ENCODE peak calls at places on chromosomes 16 and 17, in eight cellular contexts. S is kidney epithelial cell, L is esophagus squamous epithelium, X is pancreas, Y is neural progenitor cell, U is adrenal gland, M is upper lobe of right lung, V is bronchial epithelial cell. Z is an unnamed sample.
A peak's percentile ranks its signal among the peaks of the same experiment; 100 is the strongest.

GRCh38 chr16:27644165-27644564 is 94.2 kb downstream of the KATNIP start:
- DNase-seq in S (no peak), L (no peak), X (peak; percentile 65), Y (no peak), U (no peak), M (no peak), V (no peak), Z (no peak)

GRCh38 chr16:70156207-70156978 is 17.2 kb upstream of the CLEC18C start:
- DNase-seq in S (no peak), L (no peak), X (no peak), Y (no peak), U (peak; percentile 30), M (no peak), V (no peak), Z (no peak)

GRCh38 chr16:86925067-86925791 is 346.9 kb downstream of the FOXL1 start:
- DNase-seq in S (peak; percentile 56), L (no peak), X (no peak), Y (no peak), U (no peak), M (no peak), V (no peak), Z (no peak)

GRCh38 chr17:67050066-67050465 is 5.7 kb downstream of the CACNG1 start:
- DNase-seq in S (no peak), L (no peak), X (no peak), Y (no peak), U (no peak), M (no peak), V (no peak), Z (no peak)

GRCh38 chr17:58528443-58528842 is 14.0 kb upstream of the MTMR4 start:
- DNase-seq in S (no peak), L (no peak), X (no peak), Y (no peak), U (no peak), M (no peak), V (no peak), Z (no peak)

GRCh38 chr16:82995286-82995926 is 368.6 kb downstream of the CDH13 start:
- DNase-seq in S (no peak), L (no peak), X (no peak), Y (no peak), U (no peak), M (no peak), V (no peak), Z (peak; percentile 11)

GRCh38 chr16:65989861-65990260 is 376.6 kb upstream of the CDH5 start:
- DNase-seq in S (no peak), L (no peak), X (no peak), Y (no peak), U (no peak), M (no peak), V (no peak), Z (no peak)

GRCh38 chr16:68781784-68782183 is 44.7 kb downstream of the CDH1 start:
- DNase-seq in S (no peak), L (no peak), X (no peak), Y (no peak), U (no peak), M (no peak), V (no peak), Z (no peak)

GRCh38 chr17:13756763-13757162 is 155.0 kb upstream of the HS3ST3A1 start:
- DNase-seq in S (no peak), L (no peak), X (no peak), Y (no peak), U (no peak), M (no peak), V (no peak), Z (no peak)

GRCh38 chr17:18381158-18381952 is 3.8 kb downstream of the EVPLL start:
- DNase-seq in S (no peak), L (no peak), X (no peak), Y (no peak), U (no peak), M (peak; percentile 54), V (no peak), Z (no peak)

GRCh38 chr17:18377437-18378204 is at the start of gene EVPLL:
- DNase-seq in S (peak; percentile 31), L (no peak), X (no peak), Y (no peak), U (no peak), M (peak; percentile 94), V (peak; percentile 94), Z (no peak)

GRCh38 chr17:18380471-18381157 is 3.0 kb downstream of the EVPLL start:
- DNase-seq in S (no peak), L (no peak), X (no peak), Y (no peak), U (no peak), M (peak; percentile 45), V (no peak), Z (no peak)

GRCh38 chr17:18378205-18378505 is 577 bp downstream of the EVPLL start:
- DNase-seq in S (no peak), L (no peak), X (no peak), Y (no peak), U (no peak), M (no peak), V (no peak), Z (no peak)

DNA sequence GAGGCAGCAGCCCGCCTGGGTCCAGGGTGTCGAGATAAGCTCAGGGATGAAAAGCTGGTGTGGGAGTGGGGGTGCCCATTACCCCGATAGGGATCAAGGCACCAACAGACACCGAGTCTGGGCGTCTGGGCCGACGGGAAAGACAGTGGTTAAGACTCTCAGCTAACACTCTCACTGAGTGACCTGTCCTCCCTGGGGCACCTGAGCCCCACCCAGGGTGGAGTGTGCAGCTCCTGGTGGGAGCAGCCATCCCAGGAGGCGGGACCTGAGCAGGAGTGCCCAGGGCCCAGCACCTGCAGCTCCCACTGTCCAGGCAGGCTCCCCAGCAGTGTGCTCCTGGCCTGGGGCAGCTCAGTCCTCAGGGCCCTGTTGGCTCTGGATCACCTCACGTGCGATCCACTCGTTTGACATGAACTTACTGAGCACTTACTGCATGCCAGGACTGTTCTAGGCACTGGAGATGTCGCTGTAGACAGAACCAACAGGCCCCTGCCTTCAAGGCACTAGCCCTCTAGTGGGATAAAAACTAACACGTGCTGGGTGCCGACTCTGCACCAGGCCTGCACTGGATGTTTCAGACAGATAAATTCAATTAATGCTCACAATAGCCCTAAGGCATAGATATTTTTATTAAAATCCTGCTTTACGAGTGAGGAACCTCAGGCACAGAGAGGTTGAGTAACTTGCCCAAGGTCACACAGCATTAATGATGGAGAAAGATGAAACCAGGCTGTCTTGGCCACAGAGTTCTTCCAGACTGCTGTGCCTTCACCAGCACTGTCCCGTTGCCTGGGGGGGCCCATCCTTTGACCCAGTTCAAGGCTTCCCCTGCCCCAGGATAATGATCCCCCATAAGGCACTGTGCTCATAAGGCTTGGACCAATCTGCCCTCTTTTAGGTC is 1.9 kb downstream of the EVPLL start:
- DNase-seq in S (no peak), L (no peak), X (no peak), Y (no peak), U (no peak), M (peak; percentile 57), V (no peak), Z (no peak)
- H3K4me3 ChIP-seq in S (no peak overlapping the region), L (peak overlapping the region; percentile 55), X (no peak overlapping the region), Y (no peak overlapping the region), U (no peak overlapping the region), M (no peak overlapping the region), V (no peak overlapping the region), Z (no peak overlapping the region)

GRCh38 chr17:79696159-79696982 is 34.4 kb upstream of the ENPP7 start:
- DNase-seq in S (no peak), L (no peak), X (no peak), Y (no peak), U (no peak), M (no peak), V (no peak), Z (no peak)

GRCh38 chr17:79690988-79691836 is 39.5 kb upstream of the ENPP7 start:
- DNase-seq in S (no peak), L (no peak), X (no peak), Y (no peak), U (no peak), M (no peak), V (no peak), Z (no peak)

GRCh38 chr17:79693419-79693818 is 37.3 kb upstream of the ENPP7 start:
- DNase-seq in S (no peak), L (no peak), X (no peak), Y (no peak), U (no peak), M (no peak), V (no peak), Z (no peak)

GRCh38 chr17:79695293-79696158 is 35.2 kb upstream of the ENPP7 start:
- DNase-seq in S (no peak), L (no peak), X (no peak), Y (no peak), U (no peak), M (no peak), V (no peak), Z (peak; percentile 47)

GRCh38 chr17:79691931-79692330 is 38.8 kb upstream of the ENPP7 start:
- DNase-seq in S (no peak), L (no peak), X (no peak), Y (no peak), U (no peak), M (no peak), V (no peak), Z (no peak)
- TF ChIP-seq CTCF in S (no peak), L (no peak), X (no peak), Y (no peak), U (no peak), M (no peak), V (no peak), Z (no peak)

DNA sequence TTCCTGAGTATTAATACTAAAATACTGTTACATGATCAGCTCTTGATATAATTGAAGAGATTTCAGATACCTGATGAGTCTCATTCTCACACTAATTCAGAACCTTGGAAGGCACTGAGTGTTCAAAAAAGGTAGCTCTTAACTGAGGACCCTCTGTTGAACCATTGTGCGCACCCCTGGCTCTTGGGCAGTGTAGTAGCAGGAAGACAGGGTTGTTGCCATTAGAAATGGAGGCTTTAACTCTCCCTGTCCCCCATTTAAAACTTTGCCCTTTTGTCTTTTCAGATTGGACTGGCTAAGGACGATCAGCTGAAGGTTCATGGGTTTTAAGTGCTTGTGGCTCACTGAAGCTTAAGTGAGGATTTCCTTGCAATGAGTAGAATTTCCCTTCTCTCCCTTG is 1.8 kb downstream of the EIF1 start:
- DNase-seq in S (no peak), L (no peak), X (no peak), Y (no peak), U (no peak), M (no peak), V (no peak), Z (no peak)
- H3K4me3 ChIP-seq in S (peak overlapping the region; percentile 87), L (peak overlapping the region; percentile 82), X (peak overlapping the region; percentile 59), Y (peak overlapping the region; percentile 91), U (peak overlapping the region; percentile 97), M (peak overlapping the region; percentile 81), V (peak overlapping the region; percentile 91), Z (peak overlapping the region; percentile 92)

DNA sequence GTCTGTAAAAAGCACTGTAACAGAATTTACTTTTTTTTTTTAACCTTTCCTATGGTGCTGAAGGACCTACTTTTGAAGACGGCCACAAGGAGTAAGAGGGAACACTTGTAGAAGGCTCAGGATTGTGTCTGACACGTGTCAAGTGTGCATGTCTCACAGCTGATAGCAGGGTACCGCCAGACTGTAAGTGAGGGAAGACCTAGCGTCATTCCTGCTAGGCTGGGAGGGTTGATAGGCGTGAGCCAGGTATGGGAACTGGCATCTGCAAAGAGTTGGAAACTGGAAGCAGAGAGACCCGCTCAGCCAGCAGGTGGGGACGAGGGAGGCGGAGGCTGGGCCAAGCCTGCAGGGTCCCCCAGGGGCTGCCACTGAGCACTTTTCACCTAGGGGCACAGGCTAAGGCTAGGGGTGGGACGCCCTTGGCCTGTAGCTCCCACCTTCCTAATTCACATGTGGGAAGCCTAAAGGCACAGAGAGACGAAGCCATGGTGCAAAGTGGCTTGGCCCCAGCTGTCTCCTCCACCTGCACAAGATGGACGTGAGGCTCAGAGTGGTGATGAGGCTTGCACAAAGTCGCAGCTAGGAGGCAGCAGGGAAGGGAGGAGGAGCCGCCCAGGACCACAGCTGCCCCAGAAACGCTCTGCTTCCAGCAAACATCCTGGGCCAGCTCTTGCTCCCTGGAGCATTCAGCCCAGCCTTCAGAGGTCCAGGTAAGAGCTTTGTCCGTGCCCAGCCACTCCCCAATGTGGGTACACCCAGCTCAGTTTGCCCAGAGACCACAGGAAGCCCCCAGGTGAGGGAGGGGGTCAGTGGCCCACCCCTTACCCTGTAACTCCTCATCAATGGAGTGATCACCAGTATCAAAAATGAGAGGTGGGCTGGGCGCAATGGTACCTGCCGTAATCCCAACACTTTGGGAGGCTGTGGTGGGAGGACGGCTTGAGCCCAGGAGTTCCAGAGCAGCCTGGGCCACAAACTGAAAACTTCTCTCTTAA is 18.9 kb downstream of the VASN start:
- DNase-seq in S (no peak), L (no peak), X (no peak), Y (peak; percentile 50), U (no peak), M (no peak), V (no peak), Z (no peak)
- TF ChIP-seq CTCF in S (no peak), L (no peak), X (no peak), Y (peak; percentile 30), U (no peak), M (no peak), V (no peak), Z (peak; percentile 29)